ENCODE peak calls at places on chromosomes 12 and 14, in ten cellular contexts. One of them, this sample, is unnamed.

GRCh38 chr14:95301527-95302187 is 18.1 kb downstream of the CLMN start:
- DNase-seq in neural progenitor cell: no peak
- DNase-seq in activated naive CD8-positive, alpha-beta T cell treated with anti-CD3 and anti-CD28 coated beads for 36 hours: no peak
- DNase-seq in RCC 7860: no peak
- DNase-seq in left colon: peak; percentile 24
- DNase-seq in LHCN-M2: no peak
- DNase-seq in aorta: no peak
- DNase-seq in NCI-H446 treated with DMSO at 0.1 percent for 48 hours: no peak
- DNase-seq in fibroblast of pulmonary artery: no peak
- DNase-seq in endothelial cell: no peak
- DNase-seq in this sample: no peak

GRCh38 chr12:31931796-31932715 is 27.2 kb upstream of the RESF1 start:
- DNase-seq in neural progenitor cell: no peak
- DNase-seq in activated naive CD8-positive, alpha-beta T cell treated with anti-CD3 and anti-CD28 coated beads for 36 hours: no peak
- DNase-seq in RCC 7860: no peak
- DNase-seq in left colon: no peak
- DNase-seq in LHCN-M2: no peak
- DNase-seq in aorta: no peak
- DNase-seq in NCI-H446 treated with DMSO at 0.1 percent for 48 hours: no peak
- DNase-seq in fibroblast of pulmonary artery: no peak
- DNase-seq in endothelial cell: no peak
- DNase-seq in this sample: no peak

GRCh38 chr12:26185532-26186320 is 9.6 kb upstream of the SSPN start:
- DNase-seq in neural progenitor cell: no peak
- DNase-seq in activated naive CD8-positive, alpha-beta T cell treated with anti-CD3 and anti-CD28 coated beads for 36 hours: no peak
- DNase-seq in RCC 7860: peak; percentile 17
- DNase-seq in left colon: no peak
- DNase-seq in LHCN-M2: no peak
- DNase-seq in aorta: no peak
- DNase-seq in NCI-H446 treated with DMSO at 0.1 percent for 48 hours: no peak
- DNase-seq in fibroblast of pulmonary artery: no peak
- DNase-seq in endothelial cell: no peak
- DNase-seq in this sample: no peak

GRCh38 chr14:54147285-54147684 is 190.7 kb upstream of the BMP4 start:
- DNase-seq in neural progenitor cell: no peak
- DNase-seq in activated naive CD8-positive, alpha-beta T cell treated with anti-CD3 and anti-CD28 coated beads for 36 hours: no peak
- DNase-seq in RCC 7860: no peak
- DNase-seq in left colon: no peak
- DNase-seq in LHCN-M2: peak; percentile 39
- DNase-seq in aorta: no peak
- DNase-seq in NCI-H446 treated with DMSO at 0.1 percent for 48 hours: peak; percentile 10
- DNase-seq in fibroblast of pulmonary artery: peak; percentile 85
- DNase-seq in endothelial cell: no peak
- DNase-seq in this sample: no peak

GRCh38 chr12:68641138-68641537 is 30.4 kb downstream of the RAP1B start:
- DNase-seq in neural progenitor cell: no peak
- DNase-seq in activated naive CD8-positive, alpha-beta T cell treated with anti-CD3 and anti-CD28 coated beads for 36 hours: peak; percentile 67
- DNase-seq in RCC 7860: no peak
- DNase-seq in left colon: no peak
- DNase-seq in LHCN-M2: peak; percentile 30
- DNase-seq in aorta: no peak
- DNase-seq in NCI-H446 treated with DMSO at 0.1 percent for 48 hours: no peak
- DNase-seq in fibroblast of pulmonary artery: no peak
- DNase-seq in endothelial cell: no peak
- DNase-seq in this sample: no peak

GRCh38 chr12:46771268-46771837 is 54.4 kb downstream of the SLC38A4 start:
- DNase-seq in neural progenitor cell: no peak
- DNase-seq in activated naive CD8-positive, alpha-beta T cell treated with anti-CD3 and anti-CD28 coated beads for 36 hours: no peak
- DNase-seq in RCC 7860: no peak
- DNase-seq in left colon: no peak
- DNase-seq in LHCN-M2: peak; percentile 58
- DNase-seq in aorta: no peak
- DNase-seq in NCI-H446 treated with DMSO at 0.1 percent for 48 hours: no peak
- DNase-seq in fibroblast of pulmonary artery: peak; percentile 10
- DNase-seq in endothelial cell: no peak
- DNase-seq in this sample: no peak

GRCh38 chr14:90107789-90108188 is 46.0 kb downstream of the KCNK13 start:
- DNase-seq in neural progenitor cell: no peak
- DNase-seq in activated naive CD8-positive, alpha-beta T cell treated with anti-CD3 and anti-CD28 coated beads for 36 hours: no peak
- DNase-seq in RCC 7860: no peak
- DNase-seq in left colon: no peak
- DNase-seq in LHCN-M2: no peak
- DNase-seq in aorta: no peak
- DNase-seq in NCI-H446 treated with DMSO at 0.1 percent for 48 hours: no peak
- DNase-seq in fibroblast of pulmonary artery: no peak
- DNase-seq in endothelial cell: no peak
- DNase-seq in this sample: no peak

GRCh38 chr14:50038398-50039119 is 77.8 kb downstream of the VCPKMT start:
- DNase-seq in neural progenitor cell: no peak
- DNase-seq in activated naive CD8-positive, alpha-beta T cell treated with anti-CD3 and anti-CD28 coated beads for 36 hours: peak; percentile 79
- DNase-seq in RCC 7860: peak; percentile 92
- DNase-seq in left colon: no peak
- DNase-seq in LHCN-M2: peak; percentile 98
- DNase-seq in aorta: no peak
- DNase-seq in NCI-H446 treated with DMSO at 0.1 percent for 48 hours: peak; percentile 2
- DNase-seq in fibroblast of pulmonary artery: peak; percentile 75
- DNase-seq in endothelial cell: no peak
- DNase-seq in this sample: no peak

GRCh38 chr12:130787445-130788410 is 51.3 kb downstream of the STX2 start:
- DNase-seq in neural progenitor cell: peak; percentile 76
- DNase-seq in activated naive CD8-positive, alpha-beta T cell treated with anti-CD3 and anti-CD28 coated beads for 36 hours: no peak
- DNase-seq in RCC 7860: no peak
- DNase-seq in left colon: no peak
- DNase-seq in LHCN-M2: no peak
- DNase-seq in aorta: no peak
- DNase-seq in NCI-H446 treated with DMSO at 0.1 percent for 48 hours: no peak
- DNase-seq in fibroblast of pulmonary artery: peak; percentile 53
- DNase-seq in endothelial cell: no peak
- DNase-seq in this sample: peak; percentile 76

This sample was measured in WTC11.